ENCODE peak calls at places on chromosome 2, in ten cellular contexts. F is PC-3, W is HCT116, Z is MM.1S, H is Karpas-422, C is GM23338, K is GM23248, U is hepatocyte, G is SK-N-SH, P is OCI-LY7. O is an unnamed sample.

GRCh38 chr2:213098612-213099011 is 52.8 kb downstream of the IKZF2 start:
- DNase-seq in F (no peak), W (no peak), Z (no peak), H (no peak), C (peak; percentile 28), K (no peak), U (no peak), G (no peak), P (no peak), O (no peak)

GRCh38 chr2:99467390-99467789 is 22.4 kb downstream of the REV1 start:
- DNase-seq in F (no peak), W (no peak), Z (no peak), H (no peak), C (no peak), K (no peak), U (no peak), G (no peak), P (no peak), O (no peak)

GRCh38 chr2:45263147-45263546 is 253.9 kb upstream of the SIX2 start:
- DNase-seq in F (peak; percentile 93), W (no peak), Z (no peak), H (peak; percentile 79), C (no peak), K (no peak), U (no peak), G (peak; percentile 81), P (peak; percentile 55), O (no peak)

GRCh38 chr2:104584393-104584792 is 269.5 kb upstream of the POU3F3 start:
- DNase-seq in F (no peak), W (no peak), Z (no peak), H (no peak), C (peak; percentile 44), K (no peak), U (no peak), G (no peak), P (no peak), O (no peak)

GRCh38 chr2:58973831-58974281 is 732.7 kb upstream of the FANCL start:
- DNase-seq in F (no peak), W (no peak), Z (no peak), H (no peak), C (peak; percentile 73), K (no peak), U (peak; percentile 20), G (peak; percentile 9), P (no peak), O (no peak)

GRCh38 chr2:142865924-142866323 is 11.5 kb upstream of the KYNU start:
- DNase-seq in F (no peak), W (no peak), Z (peak; percentile 55), H (peak; percentile 87), C (no peak), K (peak; percentile 2), U (no peak), G (no peak), P (peak; percentile 53), O (no peak)

GRCh38 chr2:10785260-10785659 is 27.3 kb downstream of the PDIA6 start:
- DNase-seq in F (no peak), W (no peak), Z (no peak), H (no peak), C (no peak), K (no peak), U (no peak), G (no peak), P (no peak), O (no peak)

GRCh38 chr2:74778381-74779371 is 55.3 kb upstream of the HK2 start:
- DNase-seq in F (no peak), W (no peak), Z (no peak), H (no peak), C (peak; percentile 91), K (peak; percentile 33), U (no peak), G (peak; percentile 84), P (no peak), O (no peak)

GRCh38 chr2:44348385-44348784 is 12.9 kb downstream of the PREPL start:
- DNase-seq in F (no peak), W (no peak), Z (no peak), H (no peak), C (no peak), K (peak; percentile 86), U (no peak), G (no peak), P (no peak), O (no peak)

DNA sequence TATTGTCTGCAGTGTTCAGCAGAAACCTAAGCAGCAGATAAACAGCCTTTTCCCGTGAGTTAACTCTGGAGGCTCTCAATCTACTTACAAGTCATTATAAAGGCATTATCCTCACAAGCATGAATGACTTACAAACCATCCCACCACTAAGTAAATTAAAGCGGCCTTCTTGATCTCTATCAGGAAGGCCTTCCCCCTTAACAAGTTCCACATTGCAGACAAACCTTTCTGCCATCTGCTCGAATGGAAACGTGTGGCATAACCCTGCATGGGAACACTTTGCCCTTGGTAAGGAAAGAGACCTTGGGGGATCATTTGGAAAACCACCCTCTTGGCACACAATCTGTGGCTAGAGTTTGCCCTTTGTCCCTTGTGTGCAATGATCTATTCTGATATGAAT is 199.5 kb downstream of the OSR1 start:
- DNase-seq in F (no peak), W (no peak), Z (no peak), H (no peak), C (no peak), K (no peak), U (no peak), G (peak; percentile 71), P (no peak), O (no peak)
- H3K9me2 ChIP-seq in F (no peaks in the 10 kb centered on the region), W (no peaks in the 10 kb centered on the region), Z (no peaks in the 10 kb centered on the region), H (no peaks in the 10 kb centered on the region), C (peaks cover 4% of the 10 kb centered on the region), K (no peaks in the 10 kb centered on the region), U (no peaks in the 10 kb centered on the region), G (no peaks in the 10 kb centered on the region), P (no peaks in the 10 kb centered on the region), O (peaks cover 13% of the 10 kb centered on the region)

GRCh38 chr2:177893880-177894279 is 178.7 kb downstream of the PDE11A start:
- DNase-seq in F (no peak), W (no peak), Z (no peak), H (no peak), C (no peak), K (no peak), U (no peak), G (no peak), P (no peak), O (no peak)
- H3K4me1 ChIP-seq in F (no peaks in the 10 kb centered on the region), W (no peaks in the 10 kb centered on the region), Z (no peaks in the 10 kb centered on the region), H (no peaks in the 10 kb centered on the region), C (peaks cover 23% of the 10 kb centered on the region), K (no peaks in the 10 kb centered on the region), U (no peaks in the 10 kb centered on the region), G (no peaks in the 10 kb centered on the region), P (no peaks in the 10 kb centered on the region), O (peaks cover 25% of the 10 kb centered on the region)

GRCh38 chr2:159585607-159586006 is 30.7 kb downstream of the BAZ2B start:
- DNase-seq in F (no peak), W (no peak), Z (no peak), H (no peak), C (no peak), K (no peak), U (no peak), G (no peak), P (no peak), O (no peak)

GRCh38 chr2:159586034-159586433 is 30.3 kb downstream of the BAZ2B start:
- DNase-seq in F (no peak), W (no peak), Z (no peak), H (no peak), C (no peak), K (no peak), U (no peak), G (no peak), P (no peak), O (no peak)

GRCh38 chr2:159589286-159589685 is 27.1 kb downstream of the BAZ2B start:
- DNase-seq in F (no peak), W (no peak), Z (no peak), H (no peak), C (no peak), K (no peak), U (no peak), G (no peak), P (no peak), O (no peak)

DNA sequence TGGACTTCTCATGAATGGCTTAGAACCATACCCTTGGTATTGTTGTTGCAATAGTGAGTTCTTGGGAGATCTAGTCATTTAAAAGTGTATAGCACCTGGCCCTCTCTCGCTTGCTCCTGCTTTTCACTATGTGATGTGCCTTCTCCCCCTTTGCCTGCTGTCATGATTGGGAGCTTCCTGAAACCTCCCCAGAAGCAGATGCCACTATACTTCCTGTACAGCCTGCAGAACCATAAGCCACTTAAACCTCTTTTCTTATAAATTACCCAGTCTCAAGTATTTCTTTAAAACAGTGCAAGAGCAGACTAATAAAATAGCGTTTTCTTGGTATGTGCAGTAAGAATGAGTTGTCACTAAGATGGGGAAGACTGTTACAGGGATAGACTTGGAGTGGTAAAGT is 31.6 kb downstream of the BAZ2B start:
- DNase-seq in F (no peak), W (no peak), Z (no peak), H (no peak), C (no peak), K (no peak), U (no peak), G (no peak), P (no peak), O (no peak)
- H3K9me2 ChIP-seq in F (no peaks in the 10 kb centered on the region), W (no peaks in the 10 kb centered on the region), Z (no peaks in the 10 kb centered on the region), H (no peaks in the 10 kb centered on the region), C (no peaks in the 10 kb centered on the region), K (no peaks in the 10 kb centered on the region), U (no peaks in the 10 kb centered on the region), G (no peaks in the 10 kb centered on the region), P (no peaks in the 10 kb centered on the region), O (no peaks in the 10 kb centered on the region)

DNA sequence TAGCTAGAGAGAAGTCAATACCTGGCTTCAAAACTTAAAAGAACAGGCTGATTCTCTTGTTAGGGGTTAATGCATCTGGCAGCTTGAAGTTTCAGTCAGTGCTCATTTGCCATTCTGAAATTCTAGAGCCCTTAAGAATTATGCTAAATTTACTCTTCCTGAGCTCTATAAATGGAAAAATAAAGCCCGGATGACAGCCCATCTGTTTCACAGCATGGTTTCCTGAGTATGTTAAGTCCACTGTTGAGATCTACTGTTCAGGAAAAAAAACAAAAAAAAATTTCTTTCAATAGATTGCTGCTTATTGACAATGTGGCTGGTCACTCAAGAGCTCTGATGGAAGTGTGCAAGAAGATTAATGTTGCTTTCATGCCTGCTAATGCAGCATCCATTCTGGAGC is 101.3 kb upstream of the RPE start:
- DNase-seq in F (no peak), W (no peak), Z (peak; percentile 50), H (no peak), C (no peak), K (no peak), U (no peak), G (no peak), P (peak; percentile 1), O (no peak)
- H3K4me1 ChIP-seq in F (peaks cover 3% of the 10 kb centered on the region), W (no peaks in the 10 kb centered on the region), Z (peaks cover 5% of the 10 kb centered on the region), H (no peaks in the 10 kb centered on the region), C (no peaks in the 10 kb centered on the region), K (no peaks in the 10 kb centered on the region), U (no peaks in the 10 kb centered on the region), G (peaks cover 5% of the 10 kb centered on the region), P (no peaks in the 10 kb centered on the region), O (no peaks in the 10 kb centered on the region)